ENCODE peak calls at places on chromosomes 6 and 20, in nine cellular contexts. U, V, H, I, A, R, O, S and Q are unnamed samples. For H3K36me3, the result is how much of the 10 kb centered on the place peaks cover.

GRCh38 chr6:107641500-107641931 is 151.6 kb downstream of the SOBP start:
- DNase-seq in U (peak), V (no peak), H (no peak), I (no peak), A (no peak), R (peak), O (no peak), S (no peak), Q (no peak)

GRCh38 chr20:44615169-44615791 is 32.9 kb downstream of the PKIG start:
- DNase-seq in U (peak), V (no peak), H (no peak), I (no peak), A (no peak), R (no peak), O (peak), S (no peak), Q (no peak)

GRCh38 chr6:113599444-113599843 is 257.7 kb upstream of the MARCKS start:
- DNase-seq in U (no peak), V (no peak), H (no peak), I (no peak), A (no peak), R (no peak), O (no peak), S (no peak), Q (no peak)

GRCh38 chr6:26284537-26285142 is 80.4 kb upstream of the BTN3A2 start:
- DNase-seq in U (peak), V (peak), H (peak), I (peak), A (no peak), R (peak), O (peak), S (peak), Q (peak)

GRCh38 chr6:4615891-4616290 is 160.3 kb upstream of the CDYL start:
- DNase-seq in U (peak), V (no peak), H (no peak), I (no peak), A (no peak), R (peak), O (no peak), S (no peak), Q (no peak)

GRCh38 chr6:17478223-17478907 is 85.0 kb downstream of the CAP2 start:
- DNase-seq in U (no peak), V (no peak), H (no peak), I (peak), A (no peak), R (no peak), O (no peak), S (no peak), Q (no peak)

GRCh38 chr6:147201885-147202515 is 2.2 kb upstream of the STXBP5 start:
- DNase-seq in U (no peak), V (no peak), H (no peak), I (peak), A (no peak), R (no peak), O (no peak), S (peak), Q (peak)

GRCh38 chr6:118588626-118589025 is 40.5 kb downstream of the PLN start:
- DNase-seq in U (no peak), V (no peak), H (no peak), I (no peak), A (no peak), R (no peak), O (no peak), S (no peak), Q (no peak)

GRCh38 chr6:112296122-112296521 is 41.8 kb upstream of the LAMA4 start:
- DNase-seq in U (no peak), V (no peak), H (peak), I (no peak), A (no peak), R (no peak), O (no peak), S (peak), Q (peak)

GRCh38 chr6:43943099-43943766 is 173.2 kb downstream of the VEGFA start:
- DNase-seq in U (no peak), V (no peak), H (no peak), I (peak), A (no peak), R (no peak), O (no peak), S (peak), Q (peak)

GRCh38 chr6:88184921-88185320 is 18.8 kb upstream of the CNR1 start:
- DNase-seq in U (no peak), V (no peak), H (no peak), I (no peak), A (no peak), R (no peak), O (no peak), S (no peak), Q (no peak)

GRCh38 chr6:88177961-88178464 is 11.9 kb upstream of the CNR1 start:
- DNase-seq in U (no peak), V (no peak), H (no peak), I (peak), A (no peak), R (no peak), O (no peak), S (no peak), Q (no peak)

GRCh38 chr6:88183503-88183902 is 17.4 kb upstream of the CNR1 start:
- DNase-seq in U (no peak), V (no peak), H (no peak), I (no peak), A (no peak), R (no peak), O (no peak), S (no peak), Q (no peak)

GRCh38 chr6:88174906-88175305 is 8.8 kb upstream of the CNR1 start:
- DNase-seq in U (no peak), V (no peak), H (no peak), I (no peak), A (no peak), R (no peak), O (no peak), S (no peak), Q (no peak)

DNA sequence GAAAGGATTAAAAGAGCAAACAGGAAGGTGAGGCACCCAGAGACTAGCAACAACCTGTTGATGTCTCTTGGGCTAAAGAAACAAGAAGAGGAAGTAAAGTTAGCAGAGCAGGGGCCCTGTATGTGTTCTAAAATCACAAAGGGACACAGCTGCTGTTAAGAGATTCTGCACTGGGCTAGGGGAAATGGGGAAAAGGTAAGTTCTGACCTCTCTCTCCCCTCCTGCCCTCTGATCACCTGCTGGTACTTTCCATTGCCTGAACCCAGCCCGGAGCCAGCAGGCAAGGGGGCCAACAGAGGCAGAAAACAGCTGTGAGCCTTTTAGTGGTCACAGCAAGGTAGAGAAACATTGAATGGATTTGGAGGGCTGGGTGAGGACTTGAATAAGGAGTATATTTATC is 13.5 kb upstream of the CNR1 start:
- DNase-seq in U (no peak), V (no peak), H (no peak), I (no peak), A (no peak), R (no peak), O (no peak), S (no peak), Q (no peak)
- TF ChIP-seq CTCF in U (no peak), V (no peak), H (no peak), I (no peak), A (no peak), R (no peak), O (no peak), S (no peak), Q (no peak)

DNA sequence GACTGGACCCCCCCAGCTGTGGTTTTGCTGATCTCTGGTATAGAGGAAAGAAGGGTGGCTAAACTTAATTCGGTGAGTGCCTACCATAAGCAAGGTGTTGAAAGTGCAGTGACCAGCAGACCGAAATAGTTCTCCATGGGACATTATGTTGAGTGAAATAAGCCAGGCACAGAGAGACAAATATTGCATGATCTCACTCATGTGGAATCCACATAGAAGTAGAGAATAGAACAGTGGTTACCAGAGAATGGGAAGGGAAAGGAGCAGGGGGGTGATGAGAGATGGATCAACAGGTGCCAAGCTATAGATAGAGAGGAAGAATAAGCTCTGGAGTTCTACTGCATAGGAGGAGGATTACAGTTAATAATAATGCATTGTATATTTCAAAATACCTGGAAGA is 9.7 kb upstream of the GCNT2 start:
- DNase-seq in U (no peak), V (no peak), H (peak), I (no peak), A (no peak), R (no peak), O (no peak), S (no peak), Q (no peak)
- H3K27ac ChIP-seq in U (peak), V (peak), H (peak), I (no peak), A (no peak), R (peak), O (no peak), S (no peak), Q (no peak)

DNA sequence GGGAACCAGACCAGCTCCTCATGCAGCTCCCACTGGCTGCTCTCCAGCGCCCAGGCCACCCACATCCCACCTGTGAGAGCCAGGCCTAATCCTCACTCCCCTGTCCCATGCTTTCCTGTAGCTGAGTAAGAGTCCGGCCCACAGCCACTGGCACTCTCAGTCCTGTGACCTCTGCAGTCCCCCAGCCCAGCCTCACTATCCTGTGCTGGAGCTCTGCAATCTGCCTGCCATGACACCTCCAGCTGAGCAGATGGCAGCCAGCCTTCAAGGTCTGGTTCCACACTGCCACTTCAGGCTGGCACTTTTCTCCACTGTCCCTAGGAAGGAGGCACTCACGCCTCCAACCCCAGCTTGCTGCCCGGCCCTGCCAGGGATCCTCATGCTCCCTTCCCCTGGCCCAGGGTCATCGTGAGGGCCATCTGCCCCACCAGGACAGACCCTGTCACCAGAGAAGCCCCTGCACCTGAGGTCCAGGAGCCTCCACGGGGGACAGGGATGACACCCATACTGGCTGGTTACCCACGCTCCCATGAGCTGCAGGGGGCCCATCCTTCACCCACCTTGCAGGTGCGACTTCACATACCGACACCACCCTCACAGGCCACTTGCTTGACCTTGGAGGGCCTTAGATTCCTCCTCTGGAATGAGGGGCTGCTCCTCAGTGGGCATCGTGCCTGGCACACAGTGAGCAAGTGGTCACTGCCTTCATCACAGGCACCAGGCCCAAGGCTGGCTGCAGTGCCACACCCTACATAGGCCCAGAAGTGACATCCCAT is 100.1 kb downstream of the ASXL1 start:
- DNase-seq in U (no peak), V (no peak), H (no peak), I (no peak), A (no peak), R (peak), O (no peak), S (no peak), Q (peak)
- H3K36me3 ChIP-seq in U (under half), V (under half), H (under half), I (under half), A (under half), R (under half), O (under half), S (under half), Q (half or more)

GRCh38 chr6:42133926-42134325 is 8.5 kb downstream of the C6orf132 start:
- DNase-seq in U (no peak), V (no peak), H (no peak), I (no peak), A (no peak), R (no peak), O (no peak), S (no peak), Q (no peak)

GRCh38 chr6:42128460-42129359 is 13.7 kb downstream of the C6orf132 start:
- DNase-seq in U (no peak), V (no peak), H (no peak), I (peak), A (no peak), R (no peak), O (no peak), S (no peak), Q (peak)

GRCh38 chr6:42135161-42135560 is 7.3 kb downstream of the C6orf132 start:
- DNase-seq in U (no peak), V (no peak), H (no peak), I (no peak), A (no peak), R (no peak), O (no peak), S (no peak), Q (no peak)

GRCh38 chr6:42129360-42129676 is 13.1 kb downstream of the C6orf132 start:
- DNase-seq in U (no peak), V (no peak), H (no peak), I (no peak), A (no peak), R (no peak), O (no peak), S (no peak), Q (no peak)

DNA sequence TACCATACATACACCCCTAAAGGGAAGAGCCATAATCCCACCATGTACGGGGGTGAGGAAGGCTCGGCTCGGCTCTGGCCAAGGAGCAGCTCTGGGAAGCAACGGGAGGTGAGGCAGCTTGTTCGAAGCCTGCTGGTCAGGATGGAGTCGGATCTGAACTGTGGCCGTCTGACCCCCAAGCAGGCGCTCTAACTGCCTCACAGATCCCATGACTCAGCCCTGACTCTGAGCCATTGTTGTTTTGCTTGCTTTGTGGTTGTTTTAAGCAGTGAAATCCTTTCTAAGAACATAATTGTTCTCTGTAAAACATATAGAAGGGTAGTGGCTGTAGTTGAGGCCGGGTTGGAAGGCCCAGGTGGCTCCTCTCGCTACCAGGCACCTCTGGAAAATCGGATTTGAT is 10.9 kb downstream of the C6orf132 start:
- DNase-seq in U (no peak), V (no peak), H (no peak), I (no peak), A (no peak), R (no peak), O (no peak), S (no peak), Q (peak)
- TF ChIP-seq CTCF in U (no peak), V (no peak), H (no peak), I (no peak), A (no peak), R (no peak), O (no peak), S (no peak), Q (no peak)